ENCODE peak calls at places on chromosomes 7 and 10, in five cellular contexts. One of them, this sample, is unnamed.

GRCh38 chr10:7417103-7417623 is 6.3 kb upstream of the SFMBT2 start:
- DNase-seq in cerebellar cortex: peak; percentile 56
- DNase-seq in PC-3: peak; percentile 40
- DNase-seq in stimulated activated CD4-positive, alpha-beta T cell treated with anti-CD3 and anti-CD28 coated beads, Interleukin-12 subunit alpha, Interleukin-12 subunit beta, amount 100 ng/mL, for 4 hours: no peak
- DNase-seq in psoas muscle: no peak
- DNase-seq in this sample: peak; percentile 67

GRCh38 chr10:23886355-23886754 is 322.6 kb upstream of the KIAA1217 start:
- DNase-seq in PC-3: peak; percentile 17
- DNase-seq in stimulated activated CD4-positive, alpha-beta T cell treated with anti-CD3 and anti-CD28 coated beads, Interleukin-12 subunit alpha, Interleukin-12 subunit beta, amount 100 ng/mL, for 4 hours: no peak
- DNase-seq in cerebellar cortex: no peak
- DNase-seq in psoas muscle: no peak
- DNase-seq in this sample: no peak

GRCh38 chr7:98224701-98225181 is 13.5 kb downstream of the BHLHA15 start:
- DNase-seq in stimulated activated CD4-positive, alpha-beta T cell treated with anti-CD3 and anti-CD28 coated beads, Interleukin-12 subunit alpha, Interleukin-12 subunit beta, amount 100 ng/mL, for 4 hours: no peak
- DNase-seq in psoas muscle: peak; percentile 54
- DNase-seq in PC-3: no peak
- DNase-seq in cerebellar cortex: no peak
- DNase-seq in this sample: no peak

GRCh38 chr10:129963831-129964501 is at the start of gene EBF3:
- DNase-seq in cerebellar cortex: peak; percentile 38
- DNase-seq in PC-3: peak; percentile 9
- DNase-seq in psoas muscle: peak; percentile 95
- DNase-seq in stimulated activated CD4-positive, alpha-beta T cell treated with anti-CD3 and anti-CD28 coated beads, Interleukin-12 subunit alpha, Interleukin-12 subunit beta, amount 100 ng/mL, for 4 hours: peak; percentile 54
- DNase-seq in this sample: no peak

GRCh38 chr7:30143748-30144251 is 9.0 kb downstream of the MTURN start:
- DNase-seq in stimulated activated CD4-positive, alpha-beta T cell treated with anti-CD3 and anti-CD28 coated beads, Interleukin-12 subunit alpha, Interleukin-12 subunit beta, amount 100 ng/mL, for 4 hours: no peak
- DNase-seq in cerebellar cortex: no peak
- DNase-seq in psoas muscle: no peak
- DNase-seq in PC-3: peak; percentile 98
- DNase-seq in this sample: no peak

GRCh38 chr7:48428091-48428710 is 256.9 kb downstream of the ABCA13 start:
- DNase-seq in PC-3: peak; percentile 45
- DNase-seq in cerebellar cortex: no peak
- DNase-seq in stimulated activated CD4-positive, alpha-beta T cell treated with anti-CD3 and anti-CD28 coated beads, Interleukin-12 subunit alpha, Interleukin-12 subunit beta, amount 100 ng/mL, for 4 hours: no peak
- DNase-seq in psoas muscle: no peak
- DNase-seq in this sample: no peak

GRCh38 chr7:133235212-133235883 is 17.5 kb upstream of the EXOC4 start:
- DNase-seq in cerebellar cortex: no peak
- DNase-seq in stimulated activated CD4-positive, alpha-beta T cell treated with anti-CD3 and anti-CD28 coated beads, Interleukin-12 subunit alpha, Interleukin-12 subunit beta, amount 100 ng/mL, for 4 hours: no peak
- DNase-seq in psoas muscle: no peak
- DNase-seq in PC-3: peak; percentile 28
- DNase-seq in this sample: no peak

GRCh38 chr7:88291401-88292173 is 15.1 kb downstream of the STEAP4 start:
- DNase-seq in psoas muscle: no peak
- DNase-seq in PC-3: peak; percentile 86
- DNase-seq in cerebellar cortex: no peak
- DNase-seq in stimulated activated CD4-positive, alpha-beta T cell treated with anti-CD3 and anti-CD28 coated beads, Interleukin-12 subunit alpha, Interleukin-12 subunit beta, amount 100 ng/mL, for 4 hours: no peak
- DNase-seq in this sample: no peak

GRCh38 chr10:128047337-128047736 is 78.9 kb downstream of the MKI67 start:
- DNase-seq in cerebellar cortex: no peak
- DNase-seq in psoas muscle: peak; percentile 80
- DNase-seq in stimulated activated CD4-positive, alpha-beta T cell treated with anti-CD3 and anti-CD28 coated beads, Interleukin-12 subunit alpha, Interleukin-12 subunit beta, amount 100 ng/mL, for 4 hours: peak; percentile 76
- DNase-seq in PC-3: peak; percentile 88
- DNase-seq in this sample: peak; percentile 73

GRCh38 chr7:4738711-4739527 is 36.5 kb upstream of the AP5Z1 start:
- DNase-seq in PC-3: no peak
- DNase-seq in psoas muscle: no peak
- DNase-seq in stimulated activated CD4-positive, alpha-beta T cell treated with anti-CD3 and anti-CD28 coated beads, Interleukin-12 subunit alpha, Interleukin-12 subunit beta, amount 100 ng/mL, for 4 hours: no peak
- DNase-seq in cerebellar cortex: no peak
- DNase-seq in this sample: peak; percentile 63